ENCODE peak calls at places on chromosomes 3 and 15, in five cellular contexts. G is HT-29; Y is stimulated activated effector memory CD8-positive, alpha-beta T cell treated with anti-CD3 and anti-CD28 coated beads, Interleukin-12 subunit alpha, Interleukin-12 subunit beta, amount 100 ng/mL, for 72 hours; H is BJ; U is NAMALWA. K is an unnamed sample.

GRCh38 chr15:51286816-51287215 is 51.6 kb downstream of the CYP19A1 start:
- DNase-seq in Y (no peak), H (no peak), G (peak; percentile 69), U (no peak), K (no peak)

GRCh38 chr3:141312359-141313090 is 55.8 kb upstream of the ZBTB38 start:
- DNase-seq in G (no peak), U (no peak), Y (no peak), H (no peak), K (no peak)

GRCh38 chr15:91246998-91247397 is 146.9 kb downstream of the SV2B start:
- DNase-seq in U (no peak), Y (no peak), G (no peak), H (no peak), K (no peak)

GRCh38 chr15:40766906-40767837 is 2.6 kb upstream of the C15orf62 start:
- DNase-seq in U (no peak), H (no peak), G (peak; percentile 35), Y (no peak), K (no peak)

GRCh38 chr3:121998030-121998580 is 23.9 kb downstream of the ILDR1 start:
- DNase-seq in Y (no peak), H (peak; percentile 7), G (peak; percentile 66), U (no peak), K (peak; percentile 6)

GRCh38 chr3:55061619-55062018 is 133.8 kb upstream of the LRTM1 start:
- DNase-seq in G (no peak), H (no peak), Y (no peak), U (no peak), K (no peak)

GRCh38 chr3:138941259-138941885 is 5.6 kb downstream of the FOXL2 start:
- DNase-seq in H (no peak), G (peak; percentile 73), U (peak; percentile 23), Y (no peak), K (no peak)

GRCh38 chr3:100972293-100972692 is 20.9 kb downstream of the ABI3BP start:
- DNase-seq in G (no peak), U (no peak), Y (no peak), H (no peak), K (no peak)